ENCODE peak calls at places on chromosomes 6 and 20, in nine cellular contexts. I is ELF-1; L is dorsolateral prefrontal cortex; Q is AG04449; G is AML-193; K is GM12891; B is NCI-H226; F is GM23248; X is CD4-positive, alpha-beta memory T cell. V is an unnamed sample.

GRCh38 chr20:16063876-16064275 is 509.4 kb downstream of the KIF16B start:
- DNase-seq in I (no peak), L (no peak), Q (no peak), G (no peak), K (no peak), B (no peak), F (no peak), X (no peak), V (no peak)

GRCh38 chr20:8255945-8256632 is 124.0 kb downstream of the PLCB1 start:
- DNase-seq in I (peak; percentile 48), L (no peak), Q (no peak), G (no peak), K (no peak), B (no peak), F (no peak), X (no peak), V (no peak)

GRCh38 chr6:43276180-43277082 is 21.6 kb upstream of the SLC22A7 start:
- DNase-seq in I (no peak), L (no peak), Q (no peak), G (no peak), K (no peak), B (no peak), F (peak; percentile 27), X (peak; percentile 53), V (no peak)

GRCh38 chr6:42417641-42418112 is 34.0 kb downstream of the TRERF1 start:
- DNase-seq in I (no peak), L (no peak), Q (no peak), G (no peak), K (no peak), B (no peak), F (peak; percentile 8), X (peak; percentile 56), V (peak; percentile 54)

GRCh38 chr20:8749986-8750385 is 318.9 kb upstream of the PLCB4 start:
- DNase-seq in I (no peak), L (no peak), Q (no peak), G (no peak), K (no peak), B (no peak), F (peak; percentile 78), X (no peak), V (no peak)

GRCh38 chr6:106103728-106104109 is 17.6 kb downstream of the PRDM1 start:
- DNase-seq in I (no peak), L (no peak), Q (no peak), G (no peak), K (no peak), B (no peak), F (no peak), X (peak; percentile 51), V (no peak)

GRCh38 chr6:147434508-147434907 is 74.0 kb upstream of the SAMD5 start:
- DNase-seq in I (no peak), L (no peak), Q (no peak), G (no peak), K (no peak), B (no peak), F (peak; percentile 2), X (no peak), V (no peak)

GRCh38 chr20:46552460-46553420 is 2.3 kb upstream of the OCSTAMP start:
- DNase-seq in I (no peak), L (no peak), Q (no peak), G (peak; percentile 46), K (no peak), B (no peak), F (no peak), X (no peak), V (no peak)

GRCh38 chr6:25248100-25248499 is 31.1 kb upstream of the CARMIL1 start:
- DNase-seq in I (no peak), L (no peak), Q (no peak), G (no peak), K (no peak), B (peak; percentile 19), F (peak; percentile 75), X (no peak), V (no peak)

GRCh38 chr6:28245206-28245941 is 6.7 kb downstream of the ZKSCAN4 start:
- DNase-seq in I (no peak), L (no peak), Q (no peak), G (no peak), K (no peak), B (no peak), F (no peak), X (no peak), V (no peak)

GRCh38 chr6:108497883-108498282 is 62.8 kb upstream of the FOXO3 start:
- DNase-seq in I (peak; percentile 66), L (no peak), Q (no peak), G (peak; percentile 70), K (no peak), B (no peak), F (peak; percentile 61), X (no peak), V (peak; percentile 84)

GRCh38 chr20:50218987-50219435 is 28.4 kb downstream of the CEBPB start:
- DNase-seq in I (peak; percentile 38), L (no peak), Q (no peak), G (no peak), K (no peak), B (no peak), F (no peak), X (no peak), V (no peak)

GRCh38 chr6:122081921-122082320 is 317.5 kb upstream of the HSF2 start:
- DNase-seq in I (no peak), L (no peak), Q (no peak), G (no peak), K (no peak), B (no peak), F (no peak), X (no peak), V (no peak)

GRCh38 chr20:13200767-13201500 is 20.1 kb upstream of the ISM1 start:
- DNase-seq in I (peak; percentile 7), L (no peak), Q (no peak), G (no peak), K (no peak), B (no peak), F (no peak), X (no peak), V (no peak)

GRCh38 chr20:3041818-3042504 is 1.5 kb upstream of the GNRH2 start:
- DNase-seq in I (no peak), L (no peak), Q (no peak), G (no peak), K (no peak), B (no peak), F (no peak), X (no peak), V (no peak)

GRCh38 chr6:30826961-30827342 is 57.4 kb upstream of the DDR1 start:
- DNase-seq in I (no peak), L (no peak), Q (no peak), G (no peak), K (no peak), B (no peak), F (peak; percentile 26), X (no peak), V (no peak)

GRCh38 chr6:8131265-8131897 is 29.0 kb upstream of the EEF1E1 start:
- DNase-seq in I (peak; percentile 74), L (no peak), Q (no peak), G (peak; percentile 75), K (no peak), B (peak; percentile 29), F (peak; percentile 82), X (peak; percentile 10), V (peak; percentile 86)

GRCh38 chr6:168934856-168935627 is 318.6 kb downstream of the THBS2 start:
- DNase-seq in I (no peak), L (no peak), Q (no peak), G (no peak), K (no peak), B (no peak), F (no peak), X (no peak), V (no peak)

GRCh38 chr6:30061766-30062458 is 847 bp downstream of the POLR1H start:
- DNase-seq in I (no peak), L (no peak), Q (no peak), G (peak; percentile 41), K (no peak), B (no peak), F (peak; percentile 57), X (peak; percentile 57), V (no peak)

GRCh38 chr6:147716434-147716833 is 207.9 kb downstream of the SAMD5 start:
- DNase-seq in I (no peak), L (no peak), Q (no peak), G (no peak), K (no peak), B (no peak), F (no peak), X (no peak), V (no peak)

GRCh38 chr6:107585815-107586435 is 96.0 kb downstream of the SOBP start:
- DNase-seq in I (no peak), L (no peak), Q (no peak), G (no peak), K (no peak), B (no peak), F (no peak), X (no peak), V (no peak)

GRCh38 chr6:136209496-136209895 is 40.6 kb downstream of the MTFR2 start:
- DNase-seq in I (no peak), L (no peak), Q (no peak), G (no peak), K (no peak), B (no peak), F (no peak), X (no peak), V (no peak)

GRCh38 chr6:15501806-15502450 is 160.9 kb downstream of the DTNBP1 start:
- DNase-seq in I (no peak), L (peak; percentile 76), Q (peak; percentile 29), G (no peak), K (no peak), B (peak; percentile 90), F (peak; percentile 69), X (no peak), V (no peak)

GRCh38 chr6:52509281-52510212 is 67.3 kb downstream of the TRAM2 start:
- DNase-seq in I (no peak), L (no peak), Q (no peak), G (no peak), K (no peak), B (no peak), F (peak; percentile 85), X (no peak), V (no peak)

GRCh38 chr20:63943808-63944077 is 12.5 kb downstream of the UCKL1 start:
- DNase-seq in I (no peak), L (no peak), Q (no peak), G (no peak), K (no peak), B (no peak), F (no peak), X (no peak), V (no peak)

GRCh38 chr20:63552481-63553249 is 1.3 kb upstream of the FNDC11 start:
- DNase-seq in I (no peak), L (no peak), Q (no peak), G (no peak), K (peak; percentile 64), B (no peak), F (no peak), X (peak; percentile 81), V (peak; percentile 88)

GRCh38 chr20:49385471-49385870 is 97.0 kb downstream of the KCNB1 start:
- DNase-seq in I (peak; percentile 53), L (no peak), Q (no peak), G (peak; percentile 36), K (no peak), B (peak; percentile 52), F (peak; percentile 68), X (no peak), V (peak; percentile 74)

GRCh38 chr6:29554764-29555163 is 4.8 kb downstream of the UBD start:
- DNase-seq in I (no peak), L (no peak), Q (no peak), G (no peak), K (no peak), B (no peak), F (no peak), X (no peak), V (no peak)

GRCh38 chr6:138518054-138518453 is 18.8 kb upstream of the NHSL1 start:
- DNase-seq in I (no peak), L (no peak), Q (no peak), G (no peak), K (no peak), B (no peak), F (no peak), X (no peak), V (no peak)

GRCh38 chr6:21870071-21870729 is 276.6 kb downstream of the SOX4 start:
- DNase-seq in I (no peak), L (no peak), Q (no peak), G (no peak), K (no peak), B (no peak), F (no peak), X (no peak), V (peak; percentile 72)

GRCh38 chr6:90005048-90005827 is 111.0 kb downstream of the GJA10 start:
- DNase-seq in I (peak; percentile 9), L (no peak), Q (no peak), G (no peak), K (no peak), B (no peak), F (no peak), X (no peak), V (no peak)

V was measured in Karpas-422.